ENCODE peak calls at places on chromosomes 4 and X, in five cellular contexts. J, X, K, Y and B are unnamed samples.

GRCh38 chr4:162392938-162393337 is 229.1 kb upstream of the FSTL5 start:
- DNase-seq in Y (no peak), K (no peak), J (no peak), X (no peak), B (no peak)

GRCh38 chr4:148263820-148264219 is 178.4 kb downstream of the NR3C2 start:
- DNase-seq in K (no peak), J (no peak), Y (no peak), X (no peak), B (no peak)

GRCh38 chrX:148380614-148381561 is 119.5 kb upstream of the AFF2 start:
- DNase-seq in X (peak), Y (no peak), K (no peak), J (no peak), B (peak)

GRCh38 chr4:155780773-155781172 is 22.0 kb downstream of the GUCY1B1 start:
- DNase-seq in J (no peak), Y (no peak), K (no peak), X (no peak), B (no peak)

GRCh38 chr4:38957239-38957815 is 74.9 kb downstream of the TMEM156 start:
- DNase-seq in J (no peak), X (no peak), K (no peak), Y (no peak), B (peak)

GRCh38 chr4:76197001-76197743 is 16.5 kb downstream of the SCARB2 start:
- DNase-seq in X (peak), Y (no peak), K (no peak), J (no peak), B (no peak)

GRCh38 chr4:97103252-97103651 is 1040.0 kb downstream of the STPG2 start:
- DNase-seq in Y (no peak), K (no peak), J (no peak), X (no peak), B (no peak)

GRCh38 chr4:156976147-156976546 is 4.5 kb upstream of the PDGFC start:
- DNase-seq in Y (no peak), J (no peak), K (no peak), X (peak), B (no peak)

GRCh38 chrX:9466115-9466495 is 1.2 kb downstream of the TBL1X start:
- DNase-seq in K (no peak), X (no peak), J (peak), Y (peak), B (peak)

GRCh38 chr4:42501624-42502401 is 104.5 kb downstream of the SHISA3 start:
- DNase-seq in J (no peak), X (no peak), K (peak), Y (peak), B (no peak)

GRCh38 chrX:101040197-101040596 is 11.7 kb downstream of the TRMT2B start:
- DNase-seq in J (no peak), K (no peak), Y (no peak), X (no peak), B (no peak)

GRCh38 chrX:24646745-24647182 is 383 bp downstream of the PCYT1B start:
- DNase-seq in X (no peak), Y (peak), K (peak), J (peak), B (no peak)
- H2AFZ ChIP-seq in X (peak), Y (peak), K (peak), J (peak), B (peak)

GRCh38 chr4:2395584-2395983 is 22.9 kb downstream of the ZFYVE28 start:
- DNase-seq in K (no peak), Y (no peak), J (no peak), X (no peak), B (no peak)

GRCh38 chr4:2395038-2395437 is 23.4 kb downstream of the ZFYVE28 start:
- DNase-seq in X (peak), Y (no peak), J (no peak), K (no peak), B (no peak)

GRCh38 chr4:2390780-2391490 is 27.5 kb downstream of the ZFYVE28 start:
- DNase-seq in J (peak), X (no peak), Y (no peak), K (no peak), B (no peak)

GRCh38 chr4:2394544-2394943 is 23.9 kb downstream of the ZFYVE28 start:
- DNase-seq in X (no peak), K (no peak), J (no peak), Y (no peak), B (no peak)

DNA sequence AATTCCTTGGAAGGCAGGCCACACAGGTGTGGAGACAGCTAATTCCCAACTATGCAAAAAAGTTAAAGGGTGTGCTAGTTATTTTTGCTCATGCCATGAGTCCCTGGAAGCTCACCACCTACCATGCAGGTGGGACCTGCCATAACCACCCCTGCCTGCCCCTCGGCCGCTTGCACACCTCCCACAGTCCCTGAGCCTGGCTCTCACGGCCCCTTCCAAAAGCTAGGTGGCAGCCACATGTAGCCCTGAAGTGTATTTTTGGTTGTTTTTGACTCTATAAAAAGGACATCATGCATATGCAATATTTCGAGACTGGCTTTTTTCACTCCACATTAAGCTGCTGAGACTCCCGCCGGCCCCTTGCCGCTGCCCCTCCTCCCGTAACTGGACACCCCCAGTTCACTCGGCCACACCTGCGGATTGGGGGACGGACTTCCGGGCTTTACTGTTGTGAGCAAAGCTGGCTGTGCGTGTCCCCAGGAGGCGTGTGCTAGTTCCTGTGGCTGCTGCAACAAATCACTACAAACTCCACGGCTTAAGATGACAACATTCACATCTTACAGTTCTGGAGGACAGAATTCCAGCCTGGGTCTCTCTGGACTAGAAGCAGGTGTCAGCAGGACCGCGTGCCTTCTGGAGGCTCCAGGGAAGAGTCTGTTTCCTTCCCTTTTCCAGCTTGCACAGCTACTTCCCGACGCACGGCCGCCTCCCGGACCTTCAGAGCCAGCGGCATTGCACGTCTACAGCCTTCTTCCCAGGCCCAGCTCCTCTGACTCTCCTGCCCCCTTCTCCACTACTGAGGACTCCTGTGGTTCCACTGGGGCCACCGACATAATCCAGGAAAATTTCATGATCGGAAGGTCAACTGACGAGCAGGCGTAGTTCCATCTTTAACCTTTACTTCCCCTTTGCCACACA is 24.8 kb downstream of the ZFYVE28 start:
- DNase-seq in J (no peak), X (peak), K (no peak), Y (peak), B (peak)
- H3K9ac ChIP-seq in J (no peak), X (no peak), K (no peak), Y (no peak), B (no peak)

GRCh38 chr4:106019771-106020170 is 124.5 kb downstream of the NPNT start:
- DNase-seq in Y (no peak), X (peak), K (no peak), J (no peak), B (no peak)
- H3K27ac ChIP-seq in Y (no peak), X (no peak), K (no peak), J (no peak), B (no peak)

GRCh38 chrX:123215397-123216089 is 31.5 kb downstream of the GRIA3 start:
- DNase-seq in K (no peak), X (no peak), Y (no peak), J (no peak), B (no peak)

GRCh38 chrX:123206222-123206621 is 22.1 kb downstream of the GRIA3 start:
- DNase-seq in Y (no peak), J (no peak), X (no peak), K (no peak), B (no peak)

GRCh38 chrX:123210252-123210651 is 26.2 kb downstream of the GRIA3 start:
- DNase-seq in J (no peak), K (no peak), Y (no peak), X (no peak), B (no peak)
- H2AFZ ChIP-seq in J (no peak), K (no peak), Y (no peak), X (no peak), B (no peak)

GRCh38 chrX:31190221-31190975 is 118.6 kb upstream of the FTHL17 start:
- DNase-seq in J (no peak), X (no peak), Y (no peak), K (no peak), B (no peak)

GRCh38 chrX:31185884-31186283 is 114.0 kb upstream of the FTHL17 start:
- DNase-seq in K (no peak), J (no peak), X (no peak), Y (no peak), B (no peak)

GRCh38 chrX:31181377-31182038 is 109.7 kb upstream of the FTHL17 start:
- DNase-seq in J (no peak), K (no peak), X (no peak), Y (no peak), B (no peak)

GRCh38 chrX:31186693-31187338 is 115.0 kb upstream of the FTHL17 start:
- DNase-seq in J (no peak), X (no peak), K (no peak), Y (no peak), B (no peak)
- H3K9ac ChIP-seq in J (no peak), X (no peak), K (no peak), Y (no peak), B (no peak)

GRCh38 chr4:4750187-4750586 is 109.3 kb upstream of the MSX1 start:
- DNase-seq in X (no peak), Y (no peak), K (no peak), J (no peak), B (no peak)
- H3K27ac ChIP-seq in X (no peak), Y (no peak), K (no peak), J (no peak), B (no peak)

GRCh38 chrX:123860983-123861382 is 1.1 kb downstream of the XIAP start:
- DNase-seq in J (no peak), X (no peak), Y (no peak), K (no peak), B (no peak)
- H2AFZ ChIP-seq in J (no peak), X (no peak), Y (no peak), K (no peak), B (no peak)

DNA sequence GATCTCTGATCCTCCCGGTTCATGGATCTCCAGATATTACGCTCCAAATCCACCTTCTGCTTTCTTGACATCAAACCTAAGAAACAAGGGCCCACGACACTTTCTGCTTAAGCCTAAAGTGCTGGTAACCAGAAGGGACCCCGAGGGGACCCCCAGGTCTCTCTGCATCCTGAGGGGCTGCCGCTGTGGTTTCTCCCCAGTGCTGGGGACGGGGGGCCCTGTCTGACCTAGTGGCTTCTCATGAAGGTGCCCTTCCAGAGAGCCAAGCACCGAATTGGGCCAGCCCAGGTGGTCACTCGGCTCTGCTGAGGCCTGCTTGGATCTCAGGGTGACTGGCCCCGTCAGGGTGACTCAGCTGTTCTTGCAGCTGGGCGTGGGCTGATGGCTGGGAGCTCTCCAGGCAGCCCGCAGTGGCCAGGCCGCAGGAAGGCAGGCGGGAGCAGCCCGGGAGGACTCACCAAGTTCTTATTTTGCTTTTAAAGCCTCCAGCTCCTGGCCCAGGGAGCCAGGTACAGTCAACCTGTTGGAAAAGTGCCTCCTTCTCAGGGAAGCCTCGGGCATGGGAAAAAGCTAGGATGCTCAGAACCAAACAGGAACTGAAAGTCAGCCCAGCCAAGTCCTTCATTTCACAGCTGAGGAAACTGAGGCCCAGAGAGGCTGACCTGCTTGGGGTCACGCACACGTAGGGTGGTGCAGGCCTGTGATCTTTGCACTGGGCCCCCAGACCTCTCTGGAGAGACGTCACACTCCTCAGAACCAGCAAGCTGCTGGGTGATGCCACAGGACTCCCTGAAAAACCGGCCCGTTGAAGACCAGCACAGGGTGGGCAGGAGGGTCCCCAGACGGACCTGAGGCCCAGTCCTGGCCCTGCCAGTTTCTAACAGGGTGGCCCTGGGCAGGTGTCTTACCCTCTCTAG is 16.7 kb downstream of the BLOC1S4 start:
- DNase-seq in K (no peak), Y (no peak), J (peak), X (peak), B (no peak)
- H3K9ac ChIP-seq in K (no peak), Y (no peak), J (no peak), X (peak), B (no peak)